ENCODE peak calls at places on chromosomes 7 and 10, in four cellular contexts. A, M, P and K are unnamed samples.

GRCh38 chr7:33044986-33045385 is 17.6 kb downstream of the NT5C3A start:
- DNase-seq in P (no peak), M (no peak), A (no peak), K (no peak)

GRCh38 chr10:7955446-7955845 is 99.0 kb upstream of the GATA3 start:
- DNase-seq in A (no peak), M (no peak), P (no peak), K (no peak)

GRCh38 chr10:120962386-120963052 is 111.4 kb downstream of the WDR11 start:
- DNase-seq in P (no peak), M (no peak), A (no peak), K (no peak)

GRCh38 chr7:155832581-155832981 is 20.3 kb upstream of the SHH start:
- DNase-seq in M (no peak), P (no peak), A (no peak), K (no peak)

GRCh38 chr7:37663693-37664092 is 19.9 kb upstream of the GPR141 start:
- DNase-seq in P (no peak), A (no peak), M (no peak), K (no peak)

GRCh38 chr10:33559105-33559504 is 224.6 kb upstream of the NRP1 start:
- DNase-seq in M (no peak), P (no peak), A (peak; percentile 82), K (no peak)

GRCh38 chr7:143988986-143989745 is 11.0 kb upstream of the OR6B1 start:
- DNase-seq in M (no peak), A (peak; percentile 69), P (no peak), K (no peak)

GRCh38 chr10:88293073-88293472 is 290.0 kb downstream of the RNLS start:
- DNase-seq in P (no peak), M (no peak), A (no peak), K (no peak)

GRCh38 chr7:1432411-1433082 is 26.7 kb downstream of the MICALL2 start:
- DNase-seq in P (peak; percentile 85), M (peak; percentile 78), A (peak; percentile 65), K (peak; percentile 68)

GRCh38 chr7:116025098-116025809 is 5.3 kb downstream of the TFEC start:
- DNase-seq in A (peak; percentile 22), P (no peak), M (no peak), K (no peak)

GRCh38 chr7:135169141-135169935 is 1.2 kb downstream of the CYREN start:
- DNase-seq in A (peak; percentile 40), M (peak; percentile 23), P (no peak), K (peak; percentile 46)

GRCh38 chr10:71713135-71714040 is 6.2 kb downstream of the C10orf105 start:
- DNase-seq in M (peak; percentile 29), P (peak; percentile 91), A (peak; percentile 97), K (no peak)

GRCh38 chr7:131068604-131069021 is 259.1 kb upstream of the MKLN1 start:
- DNase-seq in P (no peak), M (peak; percentile 21), A (peak; percentile 39), K (peak; percentile 8)